ENCODE peak calls at places on chromosomes 6 and 20, in six cellular contexts. S, Q, Y, U, C and N are unnamed samples.
A peak's percentile ranks its signal among the peaks of the same experiment; 100 is the strongest.

GRCh38 chr6:163193326-163193725 is 221.2 kb upstream of the QKI start:
- DNase-seq in U (no peak), Y (no peak), C (no peak), Q (no peak), S (no peak), N (no peak)

GRCh38 chr6:35021014-35021413 is 120.1 kb downstream of the TCP11 start:
- DNase-seq in Q (no peak), S (no peak), U (no peak), C (no peak), Y (no peak), N (no peak)

GRCh38 chr6:133630651-133631050 is 258.3 kb upstream of the TCF21 start:
- DNase-seq in Q (no peak), U (no peak), C (no peak), Y (no peak), S (no peak), N (no peak)

GRCh38 chr6:61977951-61978350 is 308.1 kb downstream of the KHDRBS2 start:
- DNase-seq in Y (no peak), S (no peak), C (no peak), U (no peak), Q (no peak), N (no peak)

GRCh38 chr6:79134699-79135474 is 56.8 kb upstream of the PHIP start:
- DNase-seq in Y (no peak), Q (no peak), C (no peak), U (no peak), S (no peak), N (no peak)

GRCh38 chr6:149855741-149856140 is 8.4 kb downstream of the LRP11 start:
- DNase-seq in C (no peak), Y (no peak), Q (no peak), S (no peak), U (no peak), N (no peak)

GRCh38 chr6:158068893-158069799 is 87.5 kb downstream of the SYNJ2 start:
- DNase-seq in Q (peak; percentile 68), Y (peak; percentile 46), S (no peak), U (no peak), C (peak; percentile 82), N (no peak)

GRCh38 chr6:29720863-29721262 is 2.4 kb upstream of the HLA-F start:
- DNase-seq in Y (no peak), S (peak; percentile 73), U (no peak), C (no peak), Q (no peak), N (no peak)

GRCh38 chr6:97765480-97765879 is 482.5 kb upstream of the MMS22L start:
- DNase-seq in Y (peak; percentile 3), C (no peak), U (no peak), S (no peak), Q (no peak), N (no peak)

GRCh38 chr20:12984863-12985262 is 23.9 kb upstream of the SPTLC3 start:
- DNase-seq in C (no peak), Q (no peak), Y (no peak), U (no peak), S (no peak), N (no peak)

GRCh38 chr6:32092760-32093497 is 16.2 kb downstream of the TNXB start:
- DNase-seq in U (peak; percentile 34), S (no peak), Y (peak; percentile 88), C (no peak), Q (peak; percentile 49), N (no peak)

GRCh38 chr6:64254558-64254957 is 619.0 kb downstream of the PHF3 start:
- DNase-seq in S (no peak), Y (no peak), Q (no peak), C (no peak), U (no peak), N (no peak)

GRCh38 chr20:51542033-51542893 is at the start of gene NFATC2:
- DNase-seq in Q (peak; percentile 45), S (peak; percentile 71), U (peak; percentile 30), C (peak; percentile 60), Y (no peak), N (peak; percentile 49)

GRCh38 chr6:78593898-78594666 is 273.3 kb upstream of the IRAK1BP1 start:
- DNase-seq in S (no peak), C (no peak), Y (no peak), U (no peak), Q (no peak), N (no peak)

GRCh38 chr6:121839891-121840290 is 404.4 kb downstream of the GJA1 start:
- DNase-seq in Q (no peak), S (no peak), C (no peak), U (no peak), Y (no peak), N (no peak)

GRCh38 chr6:118588626-118589025 is 40.5 kb downstream of the PLN start:
- DNase-seq in C (no peak), Q (no peak), Y (peak; percentile 46), U (no peak), S (no peak), N (no peak)